ENCODE peak calls at places on chromosomes 12 and 14, in six cellular contexts. S is iris pigment epithelial cell; O is left ventricle myocardium inferior; F is activated CD8-positive, alpha-beta memory T cell treated with anti-CD3 and anti-CD28 coated beads, Interleukin-2, amount 50 U/mL, for 4 hours; R is dorsolateral prefrontal cortex; Q is stomach. Y is an unnamed sample.

GRCh38 chr12:50550530-50551223 is 45.9 kb downstream of the DIP2B start:
- DNase-seq in S (peak), O (no peak), F (no peak), R (no peak), Q (no peak), Y (peak)

GRCh38 chr12:87871061-87871460 is 158.1 kb downstream of the C12orf50 start:
- DNase-seq in S (no peak), O (no peak), F (no peak), R (no peak), Q (no peak), Y (no peak)

GRCh38 chr14:63302135-63302534 is 16.6 kb downstream of the GPHB5 start:
- DNase-seq in S (no peak), O (no peak), F (no peak), R (no peak), Q (no peak), Y (no peak)

GRCh38 chr14:100279563-100279962 is 26.7 kb downstream of the SLC25A29 start:
- DNase-seq in S (no peak), O (no peak), F (no peak), R (no peak), Q (no peak), Y (no peak)

GRCh38 chr14:103483600-103483999 is 39.0 kb downstream of the CKB start:
- DNase-seq in S (peak), O (no peak), F (no peak), R (no peak), Q (peak), Y (no peak)

GRCh38 chr12:66804555-66804954 is 125.7 kb upstream of the GRIP1 start:
- DNase-seq in S (no peak), O (no peak), F (no peak), R (no peak), Q (no peak), Y (no peak)

GRCh38 chr14:23186913-23187654 is 3.6 kb upstream of the SLC7A8 start:
- DNase-seq in S (peak), O (no peak), F (peak), R (no peak), Q (peak), Y (peak)

GRCh38 chr12:125393569-125393968 is 328.3 kb downstream of the AACS start:
- DNase-seq in S (no peak), O (no peak), F (no peak), R (no peak), Q (no peak), Y (peak)

GRCh38 chr12:109448272-109448671 is 28.8 kb downstream of the KCTD10 start:
- DNase-seq in S (peak), O (no peak), F (no peak), R (no peak), Q (no peak), Y (no peak)

GRCh38 chr12:98808243-98808895 is 163.3 kb downstream of the APAF1 start:
- DNase-seq in S (no peak), O (no peak), F (no peak), R (no peak), Q (no peak), Y (no peak)

GRCh38 chr12:45704968-45705367 is 24.5 kb upstream of the ARID2 start:
- DNase-seq in S (no peak), O (no peak), F (no peak), R (no peak), Q (no peak), Y (no peak)

GRCh38 chr12:80412343-80412953 is 31.6 kb upstream of the PTPRQ start:
- DNase-seq in S (peak), O (no peak), F (no peak), R (no peak), Q (no peak), Y (no peak)

GRCh38 chr12:52631676-52632459 is 13.5 kb upstream of the KRT73 start:
- DNase-seq in S (no peak), O (no peak), F (no peak), R (no peak), Q (no peak), Y (no peak)

GRCh38 chr12:57549909-57550627 is at the start of gene KIF5A:
- DNase-seq in S (no peak), O (no peak), F (peak), R (peak), Q (no peak), Y (peak)

GRCh38 chr12:99146730-99147129 is 500.8 kb upstream of the GARIN6 start:
- DNase-seq in S (no peak), O (no peak), F (no peak), R (no peak), Q (no peak), Y (no peak)

Y was measured in transverse colon.